ENCODE peak calls at places on chromosomes 2 and 18, in five cellular contexts. D, W, L, C and B are unnamed samples.

GRCh38 chr2:37713258-37713700 is 41.8 kb upstream of the CDC42EP3 start:
- DNase-seq in C (no peak), W (no peak), L (no peak), D (no peak), B (no peak)

GRCh38 chr2:190443778-190444481 is 35.8 kb downstream of the MFSD6 start:
- DNase-seq in C (no peak), D (peak; percentile 14), L (no peak), W (no peak), B (no peak)

GRCh38 chr2:46216213-46216612 is 81.0 kb upstream of the EPAS1 start:
- DNase-seq in W (no peak), L (no peak), C (no peak), D (peak; percentile 52), B (no peak)

GRCh38 chr2:187138240-187138639 is 289.3 kb upstream of the ZSWIM2 start:
- DNase-seq in D (no peak), W (peak; percentile 19), C (no peak), L (peak; percentile 5), B (no peak)

GRCh38 chr2:85390941-85391669 is 19.1 kb downstream of the CAPG start:
- DNase-seq in D (no peak), C (peak; percentile 54), W (peak; percentile 79), L (peak; percentile 72), B (no peak)

GRCh38 chr2:182593394-182593707 is 122.7 kb upstream of the DNAJC10 start:
- DNase-seq in D (peak; percentile 42), C (no peak), L (no peak), W (no peak), B (no peak)

GRCh38 chr2:69026026-69026425 is 13.0 kb downstream of the ANTXR1 start:
- DNase-seq in C (peak; percentile 33), W (peak; percentile 68), D (no peak), L (peak; percentile 26), B (no peak)

GRCh38 chr2:174681099-174681982 is 82.9 kb downstream of the CHRNA1 start:
- DNase-seq in D (no peak), C (no peak), L (no peak), W (no peak), B (no peak)

GRCh38 chr18:58253871-58254270 is 209.8 kb downstream of the NEDD4L start:
- DNase-seq in W (no peak), D (no peak), C (no peak), L (no peak), B (no peak)

GRCh38 chr2:61262699-61263098 is 100.7 kb downstream of the C2orf74 start:
- DNase-seq in W (no peak), L (no peak), D (no peak), C (no peak), B (no peak)

GRCh38 chr2:236642584-236643291 is 73.1 kb downstream of the ACKR3 start:
- DNase-seq in W (peak; percentile 58), D (peak; percentile 89), L (no peak), C (peak; percentile 68), B (peak; percentile 53)

GRCh38 chr2:235303499-235304291 is 190.1 kb upstream of the AGAP1 start:
- DNase-seq in D (no peak), W (no peak), L (no peak), C (no peak), B (no peak)

GRCh38 chr2:74430502-74430901 is 9.0 kb downstream of the WDR54 start:
- DNase-seq in W (no peak), L (no peak), C (no peak), D (no peak), B (no peak)

GRCh38 chr18:48597671-48598070 is 58.8 kb downstream of the CTIF start:
- DNase-seq in W (no peak), L (no peak), D (no peak), C (no peak), B (no peak)

GRCh38 chr18:75874401-75875093 is 447.0 kb upstream of the SMIM21 start:
- DNase-seq in C (no peak), W (no peak), L (no peak), D (no peak), B (no peak)

GRCh38 chr2:232541195-232541960 is 1.9 kb downstream of the CHRNG start:
- DNase-seq in C (peak; percentile 21), L (peak; percentile 24), W (no peak), D (no peak), B (peak; percentile 60)

GRCh38 chr2:128291844-128292598 is 26.6 kb downstream of the HS6ST1 start:
- DNase-seq in W (no peak), C (no peak), D (no peak), L (no peak), B (no peak)

GRCh38 chr2:200353125-200353524 is 46.6 kb downstream of the SPATS2L start:
- DNase-seq in W (no peak), D (no peak), C (no peak), L (no peak), B (no peak)

GRCh38 chr2:209091026-209091425 is 332.8 kb upstream of the MAP2 start:
- DNase-seq in W (no peak), C (no peak), D (no peak), L (no peak), B (no peak)

GRCh38 chr2:229675569-229675968 is 38.8 kb downstream of the DNER start:
- DNase-seq in L (no peak), C (no peak), D (no peak), W (no peak), B (no peak)

GRCh38 chr18:31041346-31042067 is 1.0 kb downstream of the DSC3 start:
- DNase-seq in W (peak; percentile 22), C (no peak), L (peak; percentile 23), D (no peak), B (peak; percentile 70)

GRCh38 chr2:44927979-44928659 is 13.4 kb upstream of the SIX3 start:
- DNase-seq in C (no peak), D (no peak), W (no peak), L (no peak), B (no peak)

GRCh38 chr2:6917761-6918421 is 679 bp downstream of the RNF144A start:
- DNase-seq in L (no peak), W (peak; percentile 37), D (no peak), C (no peak), B (no peak)

GRCh38 chr2:6916736-6917070 is 509 bp upstream of the RNF144A start:
- DNase-seq in C (no peak), D (no peak), L (no peak), W (no peak), B (no peak)

GRCh38 chr2:6916224-6916623 is 988 bp upstream of the RNF144A start:
- DNase-seq in D (no peak), L (no peak), W (no peak), C (no peak), B (no peak)

GRCh38 chr2:6915399-6915798 is 1.8 kb upstream of the RNF144A start:
- DNase-seq in W (no peak), L (no peak), D (no peak), C (no peak), B (no peak)

DNA sequence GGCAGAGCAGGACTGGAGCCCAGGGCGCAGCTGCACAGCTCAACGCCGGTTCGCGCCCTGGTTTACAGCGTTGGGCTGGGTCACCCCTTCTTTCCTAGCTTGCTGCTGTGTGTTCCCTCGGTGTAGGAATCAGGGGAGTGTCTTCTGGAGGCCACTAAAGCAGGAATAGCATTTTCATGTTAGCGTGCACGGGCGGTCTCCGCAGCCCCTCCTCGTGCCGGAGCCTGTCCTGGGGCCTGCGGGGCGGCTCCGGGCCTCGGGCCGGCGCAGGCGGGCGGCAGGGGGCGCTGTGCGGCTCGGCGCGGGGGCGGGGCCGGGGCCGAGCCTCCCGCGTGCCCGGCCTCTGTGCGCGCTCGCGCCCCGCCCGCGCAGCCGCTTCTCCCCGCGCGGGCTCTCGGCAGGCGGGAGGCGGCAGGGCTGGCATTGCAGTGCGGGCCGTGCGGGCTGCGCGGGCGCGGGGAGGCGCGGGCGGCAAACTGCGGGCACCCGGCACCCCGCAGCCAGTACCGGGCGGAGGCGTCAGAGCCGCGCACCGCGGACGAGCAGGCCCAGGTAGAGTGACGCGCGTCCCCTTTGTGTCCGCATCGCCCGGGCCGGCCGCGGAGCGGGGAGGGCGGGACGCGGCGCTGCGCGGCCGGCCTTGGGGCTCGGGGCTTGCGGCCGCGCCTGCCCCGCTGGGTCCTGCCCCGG is at the start of gene RNF144A:
- DNase-seq in L (peak; percentile 88), D (no peak), C (peak; percentile 69), W (peak; percentile 57), B (peak; percentile 85)
- TF ChIP-seq CTCF in L (peak; percentile 73), D (peak; percentile 26), C (peak; percentile 73), W (no peak), B (peak; percentile 67)

GRCh38 chr2:152759290-152760072 is 41.1 kb downstream of the ARL6IP6 start:
- DNase-seq in W (no peak), C (no peak), L (no peak), D (no peak), B (no peak)

DNA sequence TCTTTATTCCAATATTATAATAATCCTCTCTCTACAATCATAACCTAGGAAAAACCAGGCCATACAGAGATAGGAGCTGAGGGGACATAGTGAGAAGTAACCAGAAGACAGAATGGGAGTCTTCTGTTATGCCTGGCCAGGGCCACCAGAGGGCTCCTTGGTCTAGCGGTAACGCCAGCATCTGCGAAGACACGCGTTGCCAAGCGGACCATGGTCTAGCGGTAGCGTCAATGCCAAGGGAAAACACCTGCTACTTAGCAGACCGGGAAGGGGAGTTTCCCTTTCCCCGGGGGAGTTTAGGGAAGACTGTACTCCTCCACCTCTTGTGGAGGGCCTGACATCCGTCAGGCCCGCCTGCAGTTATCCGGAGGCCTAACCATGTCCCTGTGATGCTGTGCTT is 36.6 kb downstream of the ARL6IP6 start:
- DNase-seq in C (no peak), W (no peak), D (no peak), L (no peak), B (no peak)
- TF ChIP-seq CTCF in C (no peak), W (no peak), D (peak; percentile 32), L (no peak), B (peak; percentile 65)

DNA sequence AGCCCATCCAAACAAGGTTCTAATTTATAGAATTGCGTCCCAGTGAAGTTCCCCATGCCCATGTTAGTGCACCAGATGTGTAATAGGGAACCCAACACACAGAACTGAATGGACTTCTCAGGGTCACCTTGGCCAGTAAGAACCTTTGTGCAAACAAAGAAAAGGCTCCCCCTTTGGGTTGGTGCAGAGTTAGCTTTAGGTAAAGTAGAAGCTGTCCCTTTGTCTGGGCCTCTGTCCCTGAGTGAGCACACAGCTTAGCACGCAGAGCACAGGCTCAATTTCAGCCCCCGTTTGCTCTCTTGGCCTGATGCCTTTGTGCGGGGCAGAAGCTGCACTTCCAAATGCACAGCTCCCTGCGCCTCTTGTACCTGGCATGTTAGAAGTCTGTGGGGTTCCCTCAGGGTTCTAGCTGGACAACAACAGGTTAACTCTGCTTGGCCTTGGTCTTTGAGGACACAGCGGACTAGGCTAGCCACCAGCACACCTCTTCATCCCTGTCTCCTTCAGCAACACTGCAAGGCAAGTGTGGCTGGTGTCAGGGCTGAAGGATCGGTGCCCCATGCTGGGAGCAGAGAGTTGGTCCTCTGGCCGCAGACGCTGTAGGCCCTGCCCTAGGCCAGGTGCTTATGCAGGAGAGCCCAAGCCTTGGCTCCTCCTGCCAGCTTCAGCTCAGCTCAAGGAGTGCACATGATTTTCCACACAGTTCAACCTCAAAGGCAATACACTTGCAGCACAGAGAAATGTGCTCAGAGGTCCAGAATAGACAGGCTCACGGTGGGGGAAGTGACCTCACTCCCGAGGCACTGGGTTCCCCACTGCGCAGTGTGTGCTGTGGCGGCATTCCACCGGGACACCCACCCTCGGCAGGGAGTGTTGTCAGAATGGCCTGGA is 73.3 kb upstream of the FOSL2 start:
- DNase-seq in C (no peak), L (no peak), D (no peak), W (no peak), B (peak; percentile 36)
- TF ChIP-seq CTCF in C (no peak), L (no peak), D (no peak), W (no peak), B (no peak)

DNA sequence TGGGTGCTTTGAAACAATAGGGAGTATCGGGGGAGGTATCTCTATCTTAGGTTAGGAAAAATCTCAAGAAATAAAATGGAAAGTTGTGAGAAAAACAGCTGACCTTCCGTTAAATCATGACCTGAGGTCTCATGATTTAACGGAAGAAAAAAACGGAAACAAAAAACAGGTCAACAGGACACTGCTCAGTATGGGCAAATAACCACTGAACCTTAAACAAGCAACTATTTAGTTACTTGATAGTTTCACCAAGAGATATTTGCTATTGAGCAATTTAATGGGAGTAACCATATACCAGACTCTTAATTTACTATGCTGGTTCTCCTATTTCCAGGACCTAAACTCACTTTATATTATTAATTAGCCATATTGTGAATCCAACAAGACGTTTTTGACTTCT is 150.8 kb downstream of the PARD3B start:
- DNase-seq in D (no peak), C (no peak), W (no peak), L (no peak), B (no peak)
- TF ChIP-seq CTCF in D (no peak), C (no peak), W (no peak), L (no peak), B (no peak)